ENCODE peak calls at places on chromosomes 12 and 14, in eight cellular contexts. Q is EL; R is GM06990; L is effector CD8-positive, alpha-beta T cell; A is adrenal gland; U is NCI-H2029; E is NCI-H460; G is CD8-positive, alpha-beta T cell. H is an unnamed sample.

GRCh38 chr12:31991146-31991545 is 31.9 kb downstream of the RESF1 start:
- DNase-seq in Q (no peak), R (no peak), L (no peak), A (no peak), U (no peak), E (no peak), G (no peak), H (no peak)

GRCh38 chr12:113960030-113960429 is 6.1 kb downstream of the RBM19 start:
- DNase-seq in Q (no peak), R (no peak), L (no peak), A (no peak), U (no peak), E (no peak), G (no peak), H (no peak)

GRCh38 chr14:31926123-31926522 is 151.0 kb upstream of the ARHGAP5 start:
- DNase-seq in Q (peak), R (no peak), L (no peak), A (no peak), U (peak), E (peak), G (no peak), H (no peak)

GRCh38 chr12:98895086-98895651 is 250.1 kb downstream of the APAF1 start:
- DNase-seq in Q (no peak), R (peak), L (no peak), A (peak), U (peak), E (no peak), G (no peak), H (peak)

GRCh38 chr12:110669193-110669502 is 19.8 kb downstream of the HVCN1 start:
- DNase-seq in Q (no peak), R (peak), L (no peak), A (no peak), U (no peak), E (no peak), G (no peak), H (no peak)

GRCh38 chr12:54126696-54127537 is 61.9 kb downstream of the SMUG1 start:
- DNase-seq in Q (peak), R (no peak), L (no peak), A (peak), U (no peak), E (no peak), G (no peak), H (peak)

GRCh38 chr12:96395236-96395635 is 5.0 kb downstream of the CDK17 start:
- DNase-seq in Q (peak), R (no peak), L (no peak), A (no peak), U (no peak), E (no peak), G (no peak), H (no peak)

GRCh38 chr14:105878554-105878953 is 352.2 kb downstream of the TMEM121 start:
- DNase-seq in Q (no peak), R (no peak), L (no peak), A (peak), U (no peak), E (no peak), G (peak), H (no peak)

GRCh38 chr12:15670756-15671155 is 118.4 kb downstream of the EPS8 start:
- DNase-seq in Q (no peak), R (no peak), L (no peak), A (no peak), U (no peak), E (no peak), G (no peak), H (no peak)

GRCh38 chr12:95218852-95219171 is 1.2 kb downstream of the VEZT start:
- DNase-seq in Q (peak), R (peak), L (no peak), A (peak), U (peak), E (no peak), G (peak), H (peak)

GRCh38 chr14:101216725-101217463 is 313.4 kb upstream of the RTL1 start:
- DNase-seq in Q (no peak), R (no peak), L (no peak), A (no peak), U (no peak), E (no peak), G (no peak), H (no peak)

GRCh38 chr12:116718578-116719454 is 19.1 kb downstream of the SPRING1 start:
- DNase-seq in Q (no peak), R (no peak), L (no peak), A (no peak), U (no peak), E (no peak), G (no peak), H (no peak)

GRCh38 chr12:47068539-47068938 is 10.9 kb upstream of the PCED1B start:
- DNase-seq in Q (peak), R (no peak), L (no peak), A (no peak), U (no peak), E (no peak), G (no peak), H (no peak)

GRCh38 chr14:77316872-77317271 is 3.8 kb downstream of the POMT2 start:
- DNase-seq in Q (no peak), R (no peak), L (no peak), A (peak), U (peak), E (no peak), G (no peak), H (peak)

GRCh38 chr14:22168092-22168955 is 420.7 kb downstream of the DAD1 start:
- DNase-seq in Q (no peak), R (no peak), L (no peak), A (no peak), U (no peak), E (no peak), G (no peak), H (no peak)

GRCh38 chr12:4421590-4422031 is 24.0 kb downstream of the FGF6 start:
- DNase-seq in Q (peak), R (no peak), L (no peak), A (no peak), U (peak), E (peak), G (peak), H (no peak)

GRCh38 chr12:98296462-98297079 is 218.8 kb upstream of the TMPO start:
- DNase-seq in Q (no peak), R (no peak), L (no peak), A (no peak), U (no peak), E (no peak), G (no peak), H (no peak)

GRCh38 chr12:113700943-113701342 is 229.3 kb upstream of the LHX5 start:
- DNase-seq in Q (peak), R (no peak), L (no peak), A (peak), U (no peak), E (no peak), G (no peak), H (no peak)

GRCh38 chr12:12079291-12079690 is 8.6 kb downstream of the BCL2L14 start:
- DNase-seq in Q (peak), R (no peak), L (no peak), A (no peak), U (no peak), E (no peak), G (no peak), H (no peak)

GRCh38 chr14:92937229-92937937 is 14.4 kb downstream of the CHGA start:
- DNase-seq in Q (no peak), R (no peak), L (no peak), A (no peak), U (no peak), E (no peak), G (no peak), H (no peak)

GRCh38 chr12:115426732-115427131 is 742.8 kb upstream of the TBX3 start:
- DNase-seq in Q (no peak), R (no peak), L (no peak), A (no peak), U (peak), E (no peak), G (no peak), H (no peak)

GRCh38 chr14:63573579-63573978 is 30.4 kb upstream of the PPP2R5E start:
- DNase-seq in Q (peak), R (no peak), L (no peak), A (peak), U (no peak), E (no peak), G (no peak), H (no peak)

GRCh38 chr14:42057176-42057575 is 450.5 kb downstream of the LRFN5 start:
- DNase-seq in Q (no peak), R (no peak), L (no peak), A (no peak), U (no peak), E (no peak), G (no peak), H (no peak)

GRCh38 chr12:113049976-113050742 is 6.4 kb upstream of the DTX1 start:
- DNase-seq in Q (peak), R (no peak), L (no peak), A (no peak), U (no peak), E (peak), G (no peak), H (peak)

GRCh38 chr14:29687071-29687765 is 240.4 kb downstream of the PRKD1 start:
- DNase-seq in Q (no peak), R (no peak), L (no peak), A (no peak), U (no peak), E (no peak), G (no peak), H (peak)

GRCh38 chr12:54207539-54208267 is 18.9 kb upstream of the SMUG1 start:
- DNase-seq in Q (peak), R (peak), L (peak), A (peak), U (peak), E (peak), G (peak), H (peak)

GRCh38 chr12:45670339-45671065 is 59.0 kb upstream of the ARID2 start:
- DNase-seq in Q (peak), R (peak), L (no peak), A (no peak), U (no peak), E (no peak), G (no peak), H (no peak)

GRCh38 chr14:21556378-21557083 is 23.3 kb downstream of the OR10G3 start:
- DNase-seq in Q (no peak), R (no peak), L (no peak), A (no peak), U (no peak), E (no peak), G (no peak), H (no peak)

GRCh38 chr12:48925218-48925871 is at the start of gene FKBP11:
- DNase-seq in Q (peak), R (peak), L (peak), A (peak), U (no peak), E (no peak), G (peak), H (peak)

GRCh38 chr14:56422703-56423213 is 156.8 kb upstream of the TMEM260 start:
- DNase-seq in Q (peak), R (no peak), L (no peak), A (peak), U (peak), E (peak), G (no peak), H (peak)

H was measured in thyroid gland.